ENCODE peak calls at places on chromosomes 16 and 17, in nine cellular contexts. One of them, this sample, is unnamed.

GRCh38 chr17:56478836-56479447 is 114.6 kb upstream of the NOG start:
- DNase-seq in kidney: no peak
- DNase-seq in lung: no peak
- DNase-seq in caudate nucleus: no peak
- DNase-seq in fibroblast of lung: peak; percentile 19
- DNase-seq in suprapubic skin: no peak
- DNase-seq in AG04450: no peak
- DNase-seq in CD4-positive, alpha-beta memory T cell: no peak
- DNase-seq in small intestine: peak; percentile 25
- DNase-seq in this sample: no peak

GRCh38 chr16:5918553-5919127 is 821.0 kb upstream of the EEF2KMT start:
- DNase-seq in kidney: no peak
- DNase-seq in lung: no peak
- DNase-seq in caudate nucleus: no peak
- DNase-seq in fibroblast of lung: no peak
- DNase-seq in suprapubic skin: no peak
- DNase-seq in AG04450: no peak
- DNase-seq in CD4-positive, alpha-beta memory T cell: no peak
- DNase-seq in small intestine: peak; percentile 8
- DNase-seq in this sample: no peak

GRCh38 chr16:85902366-85903155 is 3.6 kb downstream of the IRF8 start:
- DNase-seq in kidney: peak; percentile 59
- DNase-seq in lung: no peak
- DNase-seq in caudate nucleus: no peak
- DNase-seq in fibroblast of lung: no peak
- DNase-seq in suprapubic skin: no peak
- DNase-seq in AG04450: no peak
- DNase-seq in CD4-positive, alpha-beta memory T cell: peak; percentile 42
- DNase-seq in small intestine: peak; percentile 44
- DNase-seq in this sample: no peak

GRCh38 chr16:85642762-85643281 is 29.7 kb downstream of the GSE1 start:
- DNase-seq in kidney: no peak
- DNase-seq in lung: no peak
- DNase-seq in caudate nucleus: no peak
- DNase-seq in fibroblast of lung: no peak
- DNase-seq in suprapubic skin: no peak
- DNase-seq in AG04450: no peak
- DNase-seq in CD4-positive, alpha-beta memory T cell: no peak
- DNase-seq in small intestine: no peak
- DNase-seq in this sample: no peak

GRCh38 chr16:29808219-29808900 is 2.0 kb downstream of the MAZ start:
- DNase-seq in kidney: peak; percentile 81
- DNase-seq in lung: no peak
- DNase-seq in caudate nucleus: no peak
- DNase-seq in fibroblast of lung: no peak
- DNase-seq in suprapubic skin: no peak
- DNase-seq in AG04450: no peak
- DNase-seq in CD4-positive, alpha-beta memory T cell: no peak
- DNase-seq in small intestine: no peak
- DNase-seq in this sample: no peak

GRCh38 chr16:12815361-12815760 is 11.7 kb upstream of the CPPED1 start:
- DNase-seq in kidney: no peak
- DNase-seq in lung: no peak
- DNase-seq in caudate nucleus: no peak
- DNase-seq in fibroblast of lung: no peak
- DNase-seq in suprapubic skin: no peak
- DNase-seq in AG04450: no peak
- DNase-seq in CD4-positive, alpha-beta memory T cell: no peak
- DNase-seq in small intestine: no peak
- DNase-seq in this sample: no peak

GRCh38 chr16:12120331-12120981 is 143.9 kb downstream of the SNX29 start:
- DNase-seq in kidney: peak; percentile 55
- DNase-seq in lung: no peak
- DNase-seq in caudate nucleus: no peak
- DNase-seq in fibroblast of lung: peak; percentile 70
- DNase-seq in suprapubic skin: no peak
- DNase-seq in AG04450: no peak
- DNase-seq in CD4-positive, alpha-beta memory T cell: no peak
- DNase-seq in small intestine: no peak
- DNase-seq in this sample: peak; percentile 30

GRCh38 chr16:54174750-54175149 is 111.8 kb downstream of the IRX3 start:
- DNase-seq in kidney: no peak
- DNase-seq in lung: no peak
- DNase-seq in caudate nucleus: no peak
- DNase-seq in fibroblast of lung: no peak
- DNase-seq in suprapubic skin: no peak
- DNase-seq in AG04450: no peak
- DNase-seq in CD4-positive, alpha-beta memory T cell: no peak
- DNase-seq in small intestine: no peak
- DNase-seq in this sample: no peak

GRCh38 chr16:11833951-11834695 is 17.2 kb downstream of the RSL1D1 start:
- DNase-seq in kidney: no peak
- DNase-seq in lung: no peak
- DNase-seq in caudate nucleus: no peak
- DNase-seq in fibroblast of lung: peak; percentile 75
- DNase-seq in suprapubic skin: no peak
- DNase-seq in AG04450: peak; percentile 58
- DNase-seq in CD4-positive, alpha-beta memory T cell: no peak
- DNase-seq in small intestine: no peak
- DNase-seq in this sample: no peak

GRCh38 chr16:50114357-50115129 is 38.6 kb upstream of the TENT4B start:
- DNase-seq in kidney: no peak
- DNase-seq in lung: no peak
- DNase-seq in caudate nucleus: no peak
- DNase-seq in fibroblast of lung: no peak
- DNase-seq in suprapubic skin: no peak
- DNase-seq in AG04450: no peak
- DNase-seq in CD4-positive, alpha-beta memory T cell: no peak
- DNase-seq in small intestine: no peak
- DNase-seq in this sample: no peak

GRCh38 chr17:55451758-55452468 is 30.3 kb upstream of the MMD start:
- DNase-seq in kidney: no peak
- DNase-seq in lung: no peak
- DNase-seq in caudate nucleus: no peak
- DNase-seq in fibroblast of lung: peak; percentile 40
- DNase-seq in suprapubic skin: no peak
- DNase-seq in AG04450: peak; percentile 66
- DNase-seq in CD4-positive, alpha-beta memory T cell: no peak
- DNase-seq in small intestine: no peak
- DNase-seq in this sample: no peak

GRCh38 chr16:2770781-2771111 is 6.3 kb downstream of the ELOB start:
- DNase-seq in kidney: no peak
- DNase-seq in lung: no peak
- DNase-seq in caudate nucleus: no peak
- DNase-seq in fibroblast of lung: no peak
- DNase-seq in suprapubic skin: no peak
- DNase-seq in AG04450: no peak
- DNase-seq in CD4-positive, alpha-beta memory T cell: no peak
- DNase-seq in small intestine: no peak
- DNase-seq in this sample: no peak

GRCh38 chr16:81106826-81107503 is 10.8 kb upstream of the GCSH start:
- DNase-seq in kidney: peak; percentile 25
- DNase-seq in lung: no peak
- DNase-seq in caudate nucleus: no peak
- DNase-seq in fibroblast of lung: peak; percentile 4
- DNase-seq in suprapubic skin: no peak
- DNase-seq in AG04450: no peak
- DNase-seq in CD4-positive, alpha-beta memory T cell: no peak
- DNase-seq in small intestine: no peak
- DNase-seq in this sample: no peak

GRCh38 chr17:76506408-76507328 is 5.4 kb upstream of the RHBDF2 start:
- DNase-seq in kidney: peak; percentile 91
- DNase-seq in lung: peak; percentile 82
- DNase-seq in caudate nucleus: peak; percentile 77
- DNase-seq in fibroblast of lung: peak; percentile 39
- DNase-seq in suprapubic skin: peak; percentile 92
- DNase-seq in AG04450: no peak
- DNase-seq in CD4-positive, alpha-beta memory T cell: peak; percentile 91
- DNase-seq in small intestine: peak; percentile 77
- DNase-seq in this sample: peak; percentile 51

GRCh38 chr17:79874329-79874981 is 35.2 kb upstream of the CBX4 start:
- DNase-seq in kidney: no peak
- DNase-seq in lung: no peak
- DNase-seq in caudate nucleus: no peak
- DNase-seq in fibroblast of lung: peak; percentile 20
- DNase-seq in suprapubic skin: no peak
- DNase-seq in AG04450: no peak
- DNase-seq in CD4-positive, alpha-beta memory T cell: peak; percentile 34
- DNase-seq in small intestine: peak; percentile 63
- DNase-seq in this sample: no peak

GRCh38 chr17:42997390-42997983 is 732 bp upstream of the RPL27 start:
- DNase-seq in kidney: no peak
- DNase-seq in lung: no peak
- DNase-seq in caudate nucleus: no peak
- DNase-seq in fibroblast of lung: no peak
- DNase-seq in suprapubic skin: no peak
- DNase-seq in AG04450: no peak
- DNase-seq in CD4-positive, alpha-beta memory T cell: no peak
- DNase-seq in small intestine: no peak
- DNase-seq in this sample: no peak

DNA sequence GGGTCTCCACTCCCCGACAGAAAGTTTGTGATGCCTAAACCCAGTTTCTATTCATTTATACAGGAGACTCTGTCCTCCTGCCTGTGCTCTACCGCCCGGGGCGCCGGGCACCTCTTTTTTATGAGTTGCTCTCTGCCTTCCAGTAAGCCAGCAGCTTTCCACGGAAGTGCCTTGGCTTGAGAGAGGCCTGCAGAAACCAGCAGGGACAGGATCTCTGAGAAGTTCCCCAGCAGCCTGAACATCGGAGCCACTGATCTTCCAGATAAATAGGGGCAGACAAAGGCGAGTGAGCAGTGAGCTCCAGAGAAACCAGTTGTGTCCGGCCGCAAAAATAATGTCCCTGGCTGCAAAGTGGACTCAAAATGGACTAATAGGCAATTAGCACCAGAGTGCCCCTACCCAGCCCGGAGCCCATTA is 73.9 kb downstream of the NT5M start:
- DNase-seq in kidney: peak; percentile 64
- DNase-seq in lung: no peak
- DNase-seq in caudate nucleus: no peak
- DNase-seq in fibroblast of lung: no peak
- DNase-seq in suprapubic skin: no peak
- DNase-seq in AG04450: no peak
- DNase-seq in CD4-positive, alpha-beta memory T cell: no peak
- DNase-seq in small intestine: no peak
- DNase-seq in this sample: no peak
- H3K27ac ChIP-seq in kidney: peak overlapping the region; percentile 85
- H3K27ac ChIP-seq in lung: peak overlapping the region; percentile 81
- H3K27ac ChIP-seq in caudate nucleus: no peak overlapping the region
- H3K27ac ChIP-seq in fibroblast of lung: no peak overlapping the region
- H3K27ac ChIP-seq in suprapubic skin: peak overlapping the region; percentile 79
- H3K27ac ChIP-seq in AG04450: no peak overlapping the region
- H3K27ac ChIP-seq in CD4-positive, alpha-beta memory T cell: no peak overlapping the region
- H3K27ac ChIP-seq in small intestine: no peak overlapping the region
- H3K27ac ChIP-seq in this sample: no peak overlapping the region

GRCh38 chr17:10799407-10799806 is 4.5 kb downstream of the TMEM238L start:
- DNase-seq in kidney: no peak
- DNase-seq in lung: no peak
- DNase-seq in caudate nucleus: no peak
- DNase-seq in fibroblast of lung: no peak
- DNase-seq in suprapubic skin: no peak
- DNase-seq in AG04450: no peak
- DNase-seq in CD4-positive, alpha-beta memory T cell: no peak
- DNase-seq in small intestine: peak; percentile 80
- DNase-seq in this sample: no peak

GRCh38 chr17:10797848-10798328 is 6.0 kb downstream of the TMEM238L start:
- DNase-seq in kidney: no peak
- DNase-seq in lung: no peak
- DNase-seq in caudate nucleus: no peak
- DNase-seq in fibroblast of lung: no peak
- DNase-seq in suprapubic skin: no peak
- DNase-seq in AG04450: no peak
- DNase-seq in CD4-positive, alpha-beta memory T cell: no peak
- DNase-seq in small intestine: peak; percentile 93
- DNase-seq in this sample: no peak

GRCh38 chr17:10798332-10798749 is 5.6 kb downstream of the TMEM238L start:
- DNase-seq in kidney: no peak
- DNase-seq in lung: no peak
- DNase-seq in caudate nucleus: no peak
- DNase-seq in fibroblast of lung: no peak
- DNase-seq in suprapubic skin: no peak
- DNase-seq in AG04450: no peak
- DNase-seq in CD4-positive, alpha-beta memory T cell: no peak
- DNase-seq in small intestine: peak; percentile 88
- DNase-seq in this sample: no peak

GRCh38 chr17:10802487-10803284 is 1.2 kb downstream of the TMEM238L start:
- DNase-seq in kidney: no peak
- DNase-seq in lung: no peak
- DNase-seq in caudate nucleus: no peak
- DNase-seq in fibroblast of lung: no peak
- DNase-seq in suprapubic skin: no peak
- DNase-seq in AG04450: no peak
- DNase-seq in CD4-positive, alpha-beta memory T cell: no peak
- DNase-seq in small intestine: peak; percentile 81
- DNase-seq in this sample: no peak

GRCh38 chr17:10798910-10799309 is 5.0 kb downstream of the TMEM238L start:
- DNase-seq in kidney: no peak
- DNase-seq in lung: no peak
- DNase-seq in caudate nucleus: no peak
- DNase-seq in fibroblast of lung: no peak
- DNase-seq in suprapubic skin: no peak
- DNase-seq in AG04450: no peak
- DNase-seq in CD4-positive, alpha-beta memory T cell: no peak
- DNase-seq in small intestine: no peak
- DNase-seq in this sample: no peak
- H3K27ac ChIP-seq in kidney: peak overlapping the region; percentile 60
- H3K27ac ChIP-seq in lung: no peak overlapping the region
- H3K27ac ChIP-seq in caudate nucleus: no peak overlapping the region
- H3K27ac ChIP-seq in fibroblast of lung: no peak overlapping the region
- H3K27ac ChIP-seq in suprapubic skin: peak overlapping the region; percentile 67
- H3K27ac ChIP-seq in AG04450: no peak overlapping the region
- H3K27ac ChIP-seq in CD4-positive, alpha-beta memory T cell: no peak overlapping the region
- H3K27ac ChIP-seq in small intestine: peak overlapping the region; percentile 96
- H3K27ac ChIP-seq in this sample: no peak overlapping the region

GRCh38 chr17:82879241-82879640 is 39.4 kb upstream of the ZNF750 start:
- DNase-seq in kidney: peak; percentile 56
- DNase-seq in lung: no peak
- DNase-seq in caudate nucleus: no peak
- DNase-seq in fibroblast of lung: no peak
- DNase-seq in suprapubic skin: no peak
- DNase-seq in AG04450: no peak
- DNase-seq in CD4-positive, alpha-beta memory T cell: no peak
- DNase-seq in small intestine: no peak
- DNase-seq in this sample: no peak
- H3K27ac ChIP-seq in kidney: no peak overlapping the region
- H3K27ac ChIP-seq in lung: peak overlapping the region; percentile 3
- H3K27ac ChIP-seq in caudate nucleus: no peak overlapping the region
- H3K27ac ChIP-seq in fibroblast of lung: no peak overlapping the region
- H3K27ac ChIP-seq in suprapubic skin: no peak overlapping the region
- H3K27ac ChIP-seq in AG04450: no peak overlapping the region
- H3K27ac ChIP-seq in CD4-positive, alpha-beta memory T cell: no peak overlapping the region
- H3K27ac ChIP-seq in small intestine: no peak overlapping the region
- H3K27ac ChIP-seq in this sample: no peak overlapping the region

DNA sequence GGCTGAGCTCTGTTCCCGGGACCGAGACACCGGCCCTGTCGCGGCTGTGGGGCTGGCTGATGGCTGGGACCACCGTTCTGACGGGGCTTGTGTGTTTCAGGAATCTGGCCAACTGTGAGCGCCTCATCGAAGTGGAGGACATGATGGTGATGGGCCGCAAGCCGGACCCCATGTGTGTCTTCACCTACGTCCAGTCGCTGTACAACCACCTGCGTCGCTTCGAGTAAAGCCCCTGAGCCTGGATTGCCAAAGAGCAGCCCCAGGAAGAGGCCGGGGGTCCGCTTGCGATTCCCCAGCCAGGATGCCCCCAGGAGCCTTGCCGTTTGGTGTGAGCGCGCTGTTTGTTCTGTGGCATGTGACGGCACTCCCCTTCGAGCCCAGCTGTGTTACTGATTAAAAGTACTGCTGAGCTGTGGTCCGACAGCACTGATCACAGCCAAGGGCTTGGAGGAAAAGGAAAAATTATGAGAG is 23.0 kb downstream of the SMTNL2 start:
- DNase-seq in kidney: peak; percentile 65
- DNase-seq in lung: no peak
- DNase-seq in caudate nucleus: no peak
- DNase-seq in fibroblast of lung: no peak
- DNase-seq in suprapubic skin: no peak
- DNase-seq in AG04450: no peak
- DNase-seq in CD4-positive, alpha-beta memory T cell: no peak
- DNase-seq in small intestine: no peak
- DNase-seq in this sample: no peak
- H3K27ac ChIP-seq in kidney: peak overlapping the region; percentile 54
- H3K27ac ChIP-seq in lung: peak overlapping the region; percentile 7
- H3K27ac ChIP-seq in caudate nucleus: peak overlapping the region; percentile 39
- H3K27ac ChIP-seq in fibroblast of lung: no peak overlapping the region
- H3K27ac ChIP-seq in suprapubic skin: no peak overlapping the region
- H3K27ac ChIP-seq in AG04450: no peak overlapping the region
- H3K27ac ChIP-seq in CD4-positive, alpha-beta memory T cell: no peak overlapping the region
- H3K27ac ChIP-seq in small intestine: peak overlapping the region; percentile 57
- H3K27ac ChIP-seq in this sample: no peak overlapping the region